ENCODE peak calls at places on chromosomes 13 and 19, in nine cellular contexts. One of them, this sample, is unnamed.

GRCh38 chr19:14347999-14348889 is 33.0 kb upstream of the ADGRE5 start:
- DNase-seq in fibroblast of lung: peak
- DNase-seq in endodermal cell: peak
- DNase-seq in psoas muscle: peak
- DNase-seq in thyroid gland: peak
- DNase-seq in testis: peak
- DNase-seq in fibroblast of pulmonary artery: peak
- DNase-seq in adrenal gland: peak
- DNase-seq in GM13976: peak
- DNase-seq in this sample: peak

GRCh38 chr19:9673912-9674668 is 810 bp downstream of the ZNF562 start:
- DNase-seq in fibroblast of lung: peak
- DNase-seq in endodermal cell: no peak
- DNase-seq in psoas muscle: no peak
- DNase-seq in thyroid gland: no peak
- DNase-seq in testis: no peak
- DNase-seq in fibroblast of pulmonary artery: peak
- DNase-seq in adrenal gland: no peak
- DNase-seq in GM13976: no peak
- DNase-seq in this sample: peak

GRCh38 chr13:20570540-20570939 is 3.6 kb downstream of the IFT88 start:
- DNase-seq in fibroblast of lung: no peak
- DNase-seq in endodermal cell: no peak
- DNase-seq in psoas muscle: no peak
- DNase-seq in thyroid gland: no peak
- DNase-seq in testis: no peak
- DNase-seq in fibroblast of pulmonary artery: peak
- DNase-seq in adrenal gland: no peak
- DNase-seq in GM13976: no peak
- DNase-seq in this sample: no peak

GRCh38 chr19:12774588-12775555 is at the start of gene HOOK2:
- DNase-seq in fibroblast of lung: no peak
- DNase-seq in endodermal cell: peak
- DNase-seq in psoas muscle: no peak
- DNase-seq in thyroid gland: peak
- DNase-seq in testis: peak
- DNase-seq in fibroblast of pulmonary artery: no peak
- DNase-seq in adrenal gland: no peak
- DNase-seq in GM13976: no peak
- DNase-seq in this sample: peak

GRCh38 chr19:47446534-47447469 is 24.9 kb downstream of the SLC8A2 start:
- DNase-seq in fibroblast of lung: no peak
- DNase-seq in endodermal cell: peak
- DNase-seq in psoas muscle: no peak
- DNase-seq in thyroid gland: no peak
- DNase-seq in testis: peak
- DNase-seq in fibroblast of pulmonary artery: peak
- DNase-seq in adrenal gland: no peak
- DNase-seq in GM13976: no peak
- DNase-seq in this sample: no peak

GRCh38 chr13:68019901-68020300 is 789.8 kb upstream of the PCDH9 start:
- DNase-seq in fibroblast of lung: no peak
- DNase-seq in endodermal cell: no peak
- DNase-seq in psoas muscle: no peak
- DNase-seq in thyroid gland: no peak
- DNase-seq in testis: no peak
- DNase-seq in fibroblast of pulmonary artery: no peak
- DNase-seq in adrenal gland: no peak
- DNase-seq in GM13976: no peak
- DNase-seq in this sample: no peak

GRCh38 chr19:23817519-23817918 is 58.8 kb upstream of the ZNF681 start:
- DNase-seq in fibroblast of lung: peak
- DNase-seq in endodermal cell: peak
- DNase-seq in psoas muscle: no peak
- DNase-seq in thyroid gland: peak
- DNase-seq in testis: peak
- DNase-seq in fibroblast of pulmonary artery: peak
- DNase-seq in adrenal gland: peak
- DNase-seq in GM13976: no peak
- DNase-seq in this sample: peak

GRCh38 chr13:98454389-98454881 is 122.5 kb downstream of the STK24 start:
- DNase-seq in fibroblast of lung: peak
- DNase-seq in endodermal cell: no peak
- DNase-seq in psoas muscle: no peak
- DNase-seq in thyroid gland: peak
- DNase-seq in testis: peak
- DNase-seq in fibroblast of pulmonary artery: peak
- DNase-seq in adrenal gland: peak
- DNase-seq in GM13976: no peak
- DNase-seq in this sample: peak

GRCh38 chr13:24670927-24671326 is 9.3 kb upstream of the ATP12A start:
- DNase-seq in fibroblast of lung: peak
- DNase-seq in endodermal cell: peak
- DNase-seq in psoas muscle: no peak
- DNase-seq in thyroid gland: no peak
- DNase-seq in testis: no peak
- DNase-seq in fibroblast of pulmonary artery: peak
- DNase-seq in adrenal gland: no peak
- DNase-seq in GM13976: no peak
- DNase-seq in this sample: peak

GRCh38 chr13:24293761-24294160 is 15.6 kb upstream of the C1QTNF9 start:
- DNase-seq in fibroblast of lung: no peak
- DNase-seq in endodermal cell: no peak
- DNase-seq in psoas muscle: no peak
- DNase-seq in thyroid gland: no peak
- DNase-seq in testis: no peak
- DNase-seq in fibroblast of pulmonary artery: no peak
- DNase-seq in adrenal gland: no peak
- DNase-seq in GM13976: no peak
- DNase-seq in this sample: no peak

GRCh38 chr19:37950471-37951175 is 43.6 kb downstream of the SIPA1L3 start:
- DNase-seq in fibroblast of lung: no peak
- DNase-seq in endodermal cell: no peak
- DNase-seq in psoas muscle: no peak
- DNase-seq in thyroid gland: no peak
- DNase-seq in testis: no peak
- DNase-seq in fibroblast of pulmonary artery: no peak
- DNase-seq in adrenal gland: no peak
- DNase-seq in GM13976: no peak
- DNase-seq in this sample: no peak

GRCh38 chr13:50676602-50677001 is 166.9 kb downstream of the DLEU7 start:
- DNase-seq in fibroblast of lung: peak
- DNase-seq in endodermal cell: peak
- DNase-seq in psoas muscle: no peak
- DNase-seq in thyroid gland: peak
- DNase-seq in testis: no peak
- DNase-seq in fibroblast of pulmonary artery: peak
- DNase-seq in adrenal gland: peak
- DNase-seq in GM13976: no peak
- DNase-seq in this sample: no peak

GRCh38 chr19:42563352-42564210 is 31.1 kb downstream of the CEACAM8 start:
- DNase-seq in fibroblast of lung: peak
- DNase-seq in endodermal cell: peak
- DNase-seq in psoas muscle: no peak
- DNase-seq in thyroid gland: peak
- DNase-seq in testis: peak
- DNase-seq in fibroblast of pulmonary artery: peak
- DNase-seq in adrenal gland: peak
- DNase-seq in GM13976: peak
- DNase-seq in this sample: peak
- TF ChIP-seq CTCF in fibroblast of lung: peak
- TF ChIP-seq CTCF in endodermal cell: peak
- TF ChIP-seq CTCF in psoas muscle: peak
- TF ChIP-seq CTCF in thyroid gland: peak
- TF ChIP-seq CTCF in testis: peak
- TF ChIP-seq CTCF in fibroblast of pulmonary artery: peak
- TF ChIP-seq CTCF in adrenal gland: peak
- TF ChIP-seq CTCF in GM13976: peak
- TF ChIP-seq CTCF in this sample: peak

GRCh38 chr19:48638831-48639381 is 1.7 kb upstream of the DBP start:
- DNase-seq in fibroblast of lung: no peak
- DNase-seq in endodermal cell: peak
- DNase-seq in psoas muscle: peak
- DNase-seq in thyroid gland: no peak
- DNase-seq in testis: no peak
- DNase-seq in fibroblast of pulmonary artery: no peak
- DNase-seq in adrenal gland: peak
- DNase-seq in GM13976: no peak
- DNase-seq in this sample: no peak

GRCh38 chr19:48637948-48638830 is 1.0 kb upstream of the DBP start:
- DNase-seq in fibroblast of lung: peak
- DNase-seq in endodermal cell: peak
- DNase-seq in psoas muscle: peak
- DNase-seq in thyroid gland: peak
- DNase-seq in testis: peak
- DNase-seq in fibroblast of pulmonary artery: peak
- DNase-seq in adrenal gland: peak
- DNase-seq in GM13976: peak
- DNase-seq in this sample: peak

GRCh38 chr19:48635966-48636858 is 967 bp downstream of the DBP start:
- DNase-seq in fibroblast of lung: no peak
- DNase-seq in endodermal cell: peak
- DNase-seq in psoas muscle: peak
- DNase-seq in thyroid gland: peak
- DNase-seq in testis: peak
- DNase-seq in fibroblast of pulmonary artery: no peak
- DNase-seq in adrenal gland: peak
- DNase-seq in GM13976: no peak
- DNase-seq in this sample: no peak

GRCh38 chr19:48636859-48637448 is at the start of gene DBP:
- DNase-seq in fibroblast of lung: no peak
- DNase-seq in endodermal cell: peak
- DNase-seq in psoas muscle: peak
- DNase-seq in thyroid gland: peak
- DNase-seq in testis: no peak
- DNase-seq in fibroblast of pulmonary artery: no peak
- DNase-seq in adrenal gland: peak
- DNase-seq in GM13976: no peak
- DNase-seq in this sample: no peak

DNA sequence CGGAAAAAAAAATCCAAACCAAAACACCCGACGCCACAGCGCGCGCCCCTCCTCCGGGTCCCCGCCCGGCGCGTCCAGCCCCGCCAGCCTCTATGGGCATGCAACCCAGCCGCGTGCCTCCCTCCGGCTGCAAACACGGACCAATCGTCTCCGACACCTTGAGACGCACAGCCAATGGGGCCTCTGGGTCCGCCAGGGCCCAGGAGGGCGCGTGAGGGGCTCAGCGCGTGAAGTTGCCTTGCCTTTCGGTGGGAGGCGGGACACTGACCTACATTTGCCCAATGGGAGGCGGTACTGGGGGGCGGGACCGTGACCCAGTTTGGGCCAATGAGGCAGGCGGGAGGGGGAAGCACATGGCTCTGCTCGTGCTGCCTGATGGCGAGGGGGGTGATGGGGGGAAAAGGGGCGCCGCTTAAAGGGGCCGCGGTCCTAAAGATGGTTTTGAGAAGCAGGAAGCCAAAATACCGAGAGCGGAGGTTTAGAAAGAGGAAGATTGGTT is 319 bp upstream of the DBP start:
- DNase-seq in fibroblast of lung: peak
- DNase-seq in endodermal cell: peak
- DNase-seq in psoas muscle: peak
- DNase-seq in thyroid gland: peak
- DNase-seq in testis: peak
- DNase-seq in fibroblast of pulmonary artery: peak
- DNase-seq in adrenal gland: peak
- DNase-seq in GM13976: peak
- DNase-seq in this sample: peak
- TF ChIP-seq CTCF in fibroblast of lung: no peak
- TF ChIP-seq CTCF in endodermal cell: no peak
- TF ChIP-seq CTCF in psoas muscle: no peak
- TF ChIP-seq CTCF in thyroid gland: no peak
- TF ChIP-seq CTCF in testis: peak
- TF ChIP-seq CTCF in fibroblast of pulmonary artery: no peak
- TF ChIP-seq CTCF in adrenal gland: no peak
- TF ChIP-seq CTCF in GM13976: no peak
- TF ChIP-seq CTCF in this sample: no peak

GRCh38 chr19:50836543-50837195 is 3.3 kb upstream of the KLK15 start:
- DNase-seq in fibroblast of lung: no peak
- DNase-seq in endodermal cell: peak
- DNase-seq in psoas muscle: peak
- DNase-seq in thyroid gland: no peak
- DNase-seq in testis: no peak
- DNase-seq in fibroblast of pulmonary artery: no peak
- DNase-seq in adrenal gland: no peak
- DNase-seq in GM13976: no peak
- DNase-seq in this sample: no peak

GRCh38 chr19:50837300-50837699 is 3.9 kb upstream of the KLK15 start:
- DNase-seq in fibroblast of lung: no peak
- DNase-seq in endodermal cell: no peak
- DNase-seq in psoas muscle: no peak
- DNase-seq in thyroid gland: no peak
- DNase-seq in testis: no peak
- DNase-seq in fibroblast of pulmonary artery: no peak
- DNase-seq in adrenal gland: no peak
- DNase-seq in GM13976: no peak
- DNase-seq in this sample: no peak

GRCh38 chr19:50835785-50836542 is 2.6 kb upstream of the KLK15 start:
- DNase-seq in fibroblast of lung: peak
- DNase-seq in endodermal cell: peak
- DNase-seq in psoas muscle: peak
- DNase-seq in thyroid gland: peak
- DNase-seq in testis: peak
- DNase-seq in fibroblast of pulmonary artery: peak
- DNase-seq in adrenal gland: peak
- DNase-seq in GM13976: peak
- DNase-seq in this sample: peak

GRCh38 chr19:50839712-50840655 is 6.6 kb upstream of the KLK15 start:
- DNase-seq in fibroblast of lung: no peak
- DNase-seq in endodermal cell: no peak
- DNase-seq in psoas muscle: no peak
- DNase-seq in thyroid gland: peak
- DNase-seq in testis: no peak
- DNase-seq in fibroblast of pulmonary artery: no peak
- DNase-seq in adrenal gland: no peak
- DNase-seq in GM13976: no peak
- DNase-seq in this sample: no peak

DNA sequence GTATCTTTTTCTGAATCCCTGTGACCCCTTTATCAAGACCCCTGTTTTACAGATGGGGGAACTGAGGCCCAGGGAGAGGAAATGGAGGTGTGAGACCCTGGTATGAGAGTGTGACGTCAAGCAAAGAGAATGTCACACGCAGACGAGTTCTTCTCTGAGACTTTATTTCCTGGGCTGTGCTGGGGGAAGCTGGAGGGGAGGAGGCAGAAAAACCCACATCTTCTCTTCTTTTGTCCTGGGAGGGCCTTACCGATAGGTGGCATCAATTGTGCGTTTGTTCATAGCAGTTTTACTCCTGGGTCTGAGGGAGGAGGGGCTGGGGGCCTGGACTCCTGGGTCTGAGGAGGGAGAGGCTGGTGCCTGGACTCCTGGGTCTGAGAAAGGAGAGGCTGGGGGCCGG is 4.9 kb upstream of the KLK15 start:
- DNase-seq in fibroblast of lung: no peak
- DNase-seq in endodermal cell: peak
- DNase-seq in psoas muscle: no peak
- DNase-seq in thyroid gland: peak
- DNase-seq in testis: no peak
- DNase-seq in fibroblast of pulmonary artery: peak
- DNase-seq in adrenal gland: no peak
- DNase-seq in GM13976: peak
- DNase-seq in this sample: no peak
- TF ChIP-seq CTCF in fibroblast of lung: no peak
- TF ChIP-seq CTCF in endodermal cell: peak
- TF ChIP-seq CTCF in psoas muscle: no peak
- TF ChIP-seq CTCF in thyroid gland: no peak
- TF ChIP-seq CTCF in testis: no peak
- TF ChIP-seq CTCF in fibroblast of pulmonary artery: peak
- TF ChIP-seq CTCF in adrenal gland: no peak
- TF ChIP-seq CTCF in GM13976: peak
- TF ChIP-seq CTCF in this sample: peak

GRCh38 chr19:5542665-5543064 is 25.1 kb downstream of the TINCR start:
- DNase-seq in fibroblast of lung: no peak
- DNase-seq in endodermal cell: peak
- DNase-seq in psoas muscle: no peak
- DNase-seq in thyroid gland: no peak
- DNase-seq in testis: no peak
- DNase-seq in fibroblast of pulmonary artery: no peak
- DNase-seq in adrenal gland: no peak
- DNase-seq in GM13976: no peak
- DNase-seq in this sample: no peak
- TF ChIP-seq CTCF in fibroblast of lung: no peak
- TF ChIP-seq CTCF in endodermal cell: peak
- TF ChIP-seq CTCF in psoas muscle: no peak
- TF ChIP-seq CTCF in thyroid gland: no peak
- TF ChIP-seq CTCF in testis: no peak
- TF ChIP-seq CTCF in fibroblast of pulmonary artery: no peak
- TF ChIP-seq CTCF in adrenal gland: no peak
- TF ChIP-seq CTCF in GM13976: no peak
- TF ChIP-seq CTCF in this sample: no peak

This sample was measured in MCF 10A.